ENCODE peak calls at places on chromosome 12, in seven cellular contexts. J is breast epithelium, N is transverse colon, Z is sigmoid colon, I is GM12878, Q is stomach, U is H1. F is an unnamed sample.

GRCh38 chr12:21818627-21819026 is 44.1 kb upstream of the KCNJ8 start:
- DNase-seq in J (no peak), N (no peak), Z (no peak), I (no peak), Q (no peak), U (no peak), F (peak)

GRCh38 chr12:3129301-3130052 is 52.3 kb downstream of the TSPAN9 start:
- DNase-seq in J (no peak), N (no peak), Z (no peak), I (peak), Q (no peak), U (no peak), F (no peak)

GRCh38 chr12:1691123-1692007 is 495 bp downstream of the ADIPOR2 start:
- DNase-seq in J (no peak), N (peak), Z (peak), I (no peak), Q (peak), U (peak), F (peak)

GRCh38 chr12:87848248-87848868 is 180.8 kb downstream of the C12orf50 start:
- DNase-seq in J (no peak), N (no peak), Z (no peak), I (peak), Q (no peak), U (no peak), F (peak)

GRCh38 chr12:52225752-52226151 is 7.3 kb upstream of the KRT7 start:
- DNase-seq in J (no peak), N (no peak), Z (peak), I (no peak), Q (no peak), U (no peak), F (no peak)

GRCh38 chr12:102513739-102514138 is 33.4 kb upstream of the IGF1 start:
- DNase-seq in J (no peak), N (no peak), Z (no peak), I (no peak), Q (no peak), U (no peak), F (no peak)

GRCh38 chr12:58067610-58068387 is 126.4 kb downstream of the ATP23 start:
- DNase-seq in J (no peak), N (no peak), Z (no peak), I (no peak), Q (no peak), U (no peak), F (no peak)

GRCh38 chr12:30417697-30418231 is 277.9 kb downstream of the IPO8 start:
- DNase-seq in J (no peak), N (peak), Z (no peak), I (no peak), Q (no peak), U (no peak), F (no peak)

GRCh38 chr12:77625441-77625840 is 205.3 kb upstream of the NAV3 start:
- DNase-seq in J (no peak), N (no peak), Z (no peak), I (no peak), Q (no peak), U (no peak), F (no peak)

GRCh38 chr12:107238276-107238675 is 144.9 kb upstream of the CRY1 start:
- DNase-seq in J (no peak), N (no peak), Z (no peak), I (no peak), Q (no peak), U (no peak), F (no peak)

GRCh38 chr12:104555650-104556049 is 98.9 kb downstream of the CHST11 start:
- DNase-seq in J (no peak), N (no peak), Z (peak), I (no peak), Q (no peak), U (no peak), F (peak)

GRCh38 chr12:111387747-111388365 is 17.9 kb upstream of the SH2B3 start:
- DNase-seq in J (no peak), N (no peak), Z (no peak), I (no peak), Q (no peak), U (no peak), F (no peak)

GRCh38 chr12:65606008-65606766 is 218.1 kb upstream of the HMGA2 start:
- DNase-seq in J (no peak), N (no peak), Z (no peak), I (no peak), Q (no peak), U (no peak), F (no peak)

GRCh38 chr12:7092986-7093460 is 778 bp upstream of the C1R start:
- DNase-seq in J (no peak), N (no peak), Z (no peak), I (no peak), Q (no peak), U (no peak), F (no peak)

GRCh38 chr12:75549989-75550388 is 38.6 kb upstream of the KRR1 start:
- DNase-seq in J (no peak), N (no peak), Z (no peak), I (no peak), Q (no peak), U (no peak), F (no peak)

GRCh38 chr12:6553051-6553868 is 2.6 kb downstream of the IFFO1 start:
- DNase-seq in J (no peak), N (no peak), Z (peak), I (no peak), Q (no peak), U (no peak), F (no peak)

GRCh38 chr12:26803552-26803951 is 29.4 kb downstream of the ITPR2 start:
- DNase-seq in J (peak), N (no peak), Z (no peak), I (no peak), Q (no peak), U (no peak), F (no peak)

GRCh38 chr12:111274820-111275219 is 94.1 kb downstream of the PHETA1 start:
- DNase-seq in J (no peak), N (no peak), Z (no peak), I (no peak), Q (no peak), U (no peak), F (no peak)

GRCh38 chr12:45298721-45299120 is 82.8 kb downstream of the ANO6 start:
- DNase-seq in J (no peak), N (no peak), Z (no peak), I (no peak), Q (no peak), U (no peak), F (no peak)

GRCh38 chr12:103169-103981 is 36.8 kb downstream of the IQSEC3 start:
- DNase-seq in J (no peak), N (no peak), Z (peak), I (no peak), Q (no peak), U (peak), F (no peak)

GRCh38 chr12:83641789-83642188 is 955.1 kb downstream of the TMTC2 start:
- DNase-seq in J (no peak), N (no peak), Z (peak), I (no peak), Q (no peak), U (no peak), F (no peak)

GRCh38 chr12:9127936-9128663 is 12.4 kb upstream of the A2M start:
- DNase-seq in J (no peak), N (no peak), Z (no peak), I (no peak), Q (no peak), U (no peak), F (no peak)

GRCh38 chr12:61487728-61488127 is 772.5 kb upstream of the USP15 start:
- DNase-seq in J (no peak), N (no peak), Z (no peak), I (no peak), Q (no peak), U (no peak), F (no peak)

GRCh38 chr12:14771651-14772137 is 31.6 kb downstream of the WBP11 start:
- DNase-seq in J (no peak), N (no peak), Z (no peak), I (peak), Q (no peak), U (no peak), F (no peak)

GRCh38 chr12:15732341-15733061 is 56.7 kb downstream of the EPS8 start:
- DNase-seq in J (no peak), N (no peak), Z (no peak), I (peak), Q (no peak), U (no peak), F (no peak)

GRCh38 chr12:70638639-70639349 is 1.6 kb upstream of the PTPRB start:
- DNase-seq in J (no peak), N (no peak), Z (no peak), I (no peak), Q (no peak), U (no peak), F (no peak)

GRCh38 chr12:7302536-7303113 is 1.2 kb upstream of the ACSM4 start:
- DNase-seq in J (no peak), N (no peak), Z (no peak), I (no peak), Q (no peak), U (no peak), F (no peak)

GRCh38 chr12:65156366-65156831 is 13.0 kb upstream of the LEMD3 start:
- DNase-seq in J (no peak), N (no peak), Z (no peak), I (peak), Q (no peak), U (no peak), F (no peak)

GRCh38 chr12:43655586-43655985 is 103.0 kb downstream of the PUS7L start:
- DNase-seq in J (no peak), N (no peak), Z (no peak), I (no peak), Q (no peak), U (no peak), F (no peak)

GRCh38 chr12:5247144-5247543 is 184.8 kb upstream of the NTF3 start:
- DNase-seq in J (no peak), N (no peak), Z (no peak), I (no peak), Q (no peak), U (no peak), F (no peak)

GRCh38 chr12:19107750-19108149 is 21.8 kb upstream of the PLEKHA5 start:
- DNase-seq in J (no peak), N (no peak), Z (no peak), I (no peak), Q (no peak), U (no peak), F (no peak)

GRCh38 chr12:26303418-26303817 is 108.0 kb downstream of the SSPN start:
- DNase-seq in J (no peak), N (no peak), Z (no peak), I (no peak), Q (no peak), U (no peak), F (no peak)

GRCh38 chr12:107079172-107080011 is 14.0 kb downstream of the CRY1 start:
- DNase-seq in J (no peak), N (no peak), Z (no peak), I (no peak), Q (no peak), U (no peak), F (no peak)

GRCh38 chr12:93441617-93442410 is at the start of gene UBE2N:
- DNase-seq in J (peak), N (peak), Z (peak), I (peak), Q (peak), U (peak), F (peak)
- TF ChIP-seq POLR2A in J (peak), N (peak), Z (peak), I (peak), Q (no peak), U (peak), F (peak)

GRCh38 chr12:54395545-54395944 is 11.0 kb upstream of the ZNF385A start:
- DNase-seq in J (no peak), N (no peak), Z (no peak), I (no peak), Q (no peak), U (no peak), F (no peak)
- TF ChIP-seq POLR2AphosphoS5 in J (no peak), N (no peak), Z (no peak), I (no peak), Q (no peak), U (no peak), F (no peak)

GRCh38 chr12:89345830-89346740 is 6.2 kb downstream of the DUSP6 start:
- DNase-seq in J (peak), N (peak), Z (peak), I (peak), Q (peak), U (peak), F (no peak)
- H3K4me3 ChIP-seq in J (peak), N (no peak), Z (no peak), I (no peak), Q (peak), U (peak), F (no peak)

GRCh38 chr12:49347307-49348237 is 884 bp downstream of the DNAJC22 start:
- DNase-seq in J (peak), N (peak), Z (peak), I (no peak), Q (peak), U (peak), F (peak)
- TF ChIP-seq POLR2A in J (no peak), N (peak), Z (no peak), I (no peak), Q (no peak), U (no peak), F (no peak)

GRCh38 chr12:96399081-96399918 is 939 bp downstream of the CDK17 start:
- DNase-seq in J (peak), N (peak), Z (peak), I (peak), Q (peak), U (peak), F (peak)

GRCh38 chr12:96400631-96401060 is 407 bp upstream of the CDK17 start:
- DNase-seq in J (no peak), N (no peak), Z (no peak), I (peak), Q (no peak), U (peak), F (no peak)

GRCh38 chr12:96398422-96399080 is 1.7 kb downstream of the CDK17 start:
- DNase-seq in J (no peak), N (no peak), Z (no peak), I (no peak), Q (no peak), U (no peak), F (no peak)

GRCh38 chr12:96401061-96401871 is 1.0 kb upstream of the CDK17 start:
- DNase-seq in J (no peak), N (peak), Z (no peak), I (peak), Q (no peak), U (no peak), F (peak)

DNA sequence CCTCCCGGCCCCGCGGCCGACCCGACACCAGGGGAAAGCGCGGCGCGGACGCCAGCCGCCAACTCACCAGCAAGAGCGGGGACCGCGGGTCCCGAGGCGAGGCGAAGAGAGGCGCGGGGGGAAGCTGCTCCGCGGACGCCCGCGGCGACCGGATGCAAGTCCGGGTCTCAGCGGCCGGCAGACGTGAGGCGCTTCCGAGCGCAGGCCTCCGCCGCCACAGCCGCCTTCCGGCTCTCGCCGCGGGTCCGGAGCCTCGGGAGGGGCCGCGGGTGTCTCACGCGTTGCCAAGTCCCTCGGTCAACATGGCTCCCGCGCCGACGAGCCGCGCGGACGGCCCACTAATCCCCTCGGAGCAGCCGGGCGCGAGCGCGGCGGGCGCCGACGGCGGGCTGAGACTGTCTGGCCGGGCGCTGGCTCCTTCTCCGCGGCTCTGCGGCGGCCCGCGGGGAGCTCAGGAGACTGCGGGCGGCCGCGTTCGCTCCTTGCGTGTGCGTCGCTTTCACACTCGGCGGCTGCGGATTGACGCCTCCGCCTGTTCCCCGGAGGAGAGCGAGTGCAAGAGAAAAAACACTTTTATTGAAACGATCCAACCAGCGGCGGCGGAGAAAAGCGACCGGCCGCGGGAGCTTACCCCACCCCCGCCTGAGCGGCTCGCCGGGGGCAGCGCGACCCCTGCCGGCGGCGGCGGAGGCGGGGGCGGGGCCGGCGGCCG is at the start of gene CDK17:
- DNase-seq in J (peak), N (peak), Z (peak), I (no peak), Q (peak), U (no peak), F (peak)
- TF ChIP-seq POLR2AphosphoS5 in J (peak), N (peak), Z (peak), I (peak), Q (peak), U (no peak), F (peak)

GRCh38 chr12:13103391-13104033 is at the start of gene GSG1:
- DNase-seq in J (no peak), N (no peak), Z (no peak), I (no peak), Q (no peak), U (no peak), F (no peak)

GRCh38 chr12:13100882-13101769 is 2.3 kb downstream of the GSG1 start:
- DNase-seq in J (peak), N (peak), Z (peak), I (no peak), Q (peak), U (peak), F (peak)

GRCh38 chr12:13100610-13100881 is 2.9 kb downstream of the GSG1 start:
- DNase-seq in J (no peak), N (no peak), Z (no peak), I (no peak), Q (no peak), U (no peak), F (no peak)

GRCh38 chr12:13102481-13103195 is 829 bp downstream of the GSG1 start:
- DNase-seq in J (no peak), N (no peak), Z (no peak), I (no peak), Q (no peak), U (no peak), F (no peak)

GRCh38 chr12:13101854-13102375 is 1.6 kb downstream of the GSG1 start:
- DNase-seq in J (peak), N (peak), Z (no peak), I (no peak), Q (no peak), U (no peak), F (peak)
- H3K4me3 ChIP-seq in J (peak), N (peak), Z (peak), I (peak), Q (peak), U (peak), F (peak)